ENCODE peak calls at places on chromosomes 12 and 14, in nine cellular contexts. One of them, this sample, is unnamed.

GRCh38 chr12:94667031-94667540 is 16.7 kb upstream of the TMCC3 start:
- DNase-seq in uterus: no peak
- DNase-seq in left ventricle myocardium inferior: no peak
- DNase-seq in AG10803: no peak
- DNase-seq in tibial artery: no peak
- DNase-seq in fibroblast of mammary gland: no peak
- DNase-seq in coronary artery: no peak
- DNase-seq in fibroblast of lung: no peak
- DNase-seq in heart right ventricle: no peak
- DNase-seq in this sample: no peak

GRCh38 chr12:67909091-67909531 is 80.1 kb upstream of the IFNG-AS1 start:
- DNase-seq in uterus: no peak
- DNase-seq in left ventricle myocardium inferior: no peak
- DNase-seq in AG10803: peak
- DNase-seq in tibial artery: no peak
- DNase-seq in fibroblast of mammary gland: peak
- DNase-seq in coronary artery: no peak
- DNase-seq in fibroblast of lung: peak
- DNase-seq in heart right ventricle: no peak
- DNase-seq in this sample: peak

GRCh38 chr14:77041837-77042557 is 13.5 kb upstream of the IRF2BPL start:
- DNase-seq in uterus: peak
- DNase-seq in left ventricle myocardium inferior: peak
- DNase-seq in AG10803: peak
- DNase-seq in tibial artery: peak
- DNase-seq in fibroblast of mammary gland: peak
- DNase-seq in coronary artery: peak
- DNase-seq in fibroblast of lung: peak
- DNase-seq in heart right ventricle: peak
- DNase-seq in this sample: peak

GRCh38 chr12:109763201-109763841 is 49.7 kb downstream of the FAM222A start:
- DNase-seq in uterus: no peak
- DNase-seq in left ventricle myocardium inferior: no peak
- DNase-seq in AG10803: peak
- DNase-seq in tibial artery: peak
- DNase-seq in fibroblast of mammary gland: peak
- DNase-seq in coronary artery: peak
- DNase-seq in fibroblast of lung: peak
- DNase-seq in heart right ventricle: no peak
- DNase-seq in this sample: peak

GRCh38 chr12:62522984-62523383 is 56.4 kb downstream of the MON2 start:
- DNase-seq in uterus: no peak
- DNase-seq in left ventricle myocardium inferior: no peak
- DNase-seq in AG10803: peak
- DNase-seq in tibial artery: no peak
- DNase-seq in fibroblast of mammary gland: peak
- DNase-seq in coronary artery: no peak
- DNase-seq in fibroblast of lung: no peak
- DNase-seq in heart right ventricle: no peak
- DNase-seq in this sample: peak

GRCh38 chr12:93419388-93420034 is 22.2 kb downstream of the UBE2N start:
- DNase-seq in uterus: no peak
- DNase-seq in left ventricle myocardium inferior: no peak
- DNase-seq in AG10803: peak
- DNase-seq in tibial artery: no peak
- DNase-seq in fibroblast of mammary gland: peak
- DNase-seq in coronary artery: no peak
- DNase-seq in fibroblast of lung: peak
- DNase-seq in heart right ventricle: no peak
- DNase-seq in this sample: peak

GRCh38 chr14:92005019-92005418 is 34.8 kb downstream of the TRIP11 start:
- DNase-seq in uterus: no peak
- DNase-seq in left ventricle myocardium inferior: no peak
- DNase-seq in AG10803: no peak
- DNase-seq in tibial artery: no peak
- DNase-seq in fibroblast of mammary gland: no peak
- DNase-seq in coronary artery: no peak
- DNase-seq in fibroblast of lung: no peak
- DNase-seq in heart right ventricle: no peak
- DNase-seq in this sample: no peak

GRCh38 chr14:105126970-105127307 is 41.6 kb downstream of the JAG2 start:
- DNase-seq in uterus: peak
- DNase-seq in left ventricle myocardium inferior: no peak
- DNase-seq in AG10803: no peak
- DNase-seq in tibial artery: peak
- DNase-seq in fibroblast of mammary gland: no peak
- DNase-seq in coronary artery: peak
- DNase-seq in fibroblast of lung: no peak
- DNase-seq in heart right ventricle: no peak
- DNase-seq in this sample: no peak

GRCh38 chr12:14886271-14886670 is 617 bp upstream of the MGP start:
- DNase-seq in uterus: no peak
- DNase-seq in left ventricle myocardium inferior: no peak
- DNase-seq in AG10803: no peak
- DNase-seq in tibial artery: no peak
- DNase-seq in fibroblast of mammary gland: no peak
- DNase-seq in coronary artery: no peak
- DNase-seq in fibroblast of lung: no peak
- DNase-seq in heart right ventricle: no peak
- DNase-seq in this sample: no peak

GRCh38 chr12:4849024-4849594 is 60.6 kb upstream of the KCNA1 start:
- DNase-seq in uterus: no peak
- DNase-seq in left ventricle myocardium inferior: no peak
- DNase-seq in AG10803: peak
- DNase-seq in tibial artery: no peak
- DNase-seq in fibroblast of mammary gland: peak
- DNase-seq in coronary artery: no peak
- DNase-seq in fibroblast of lung: peak
- DNase-seq in heart right ventricle: no peak
- DNase-seq in this sample: peak

GRCh38 chr12:17609152-17609551 is 480.8 kb downstream of the RERGL start:
- DNase-seq in uterus: no peak
- DNase-seq in left ventricle myocardium inferior: no peak
- DNase-seq in AG10803: no peak
- DNase-seq in tibial artery: no peak
- DNase-seq in fibroblast of mammary gland: no peak
- DNase-seq in coronary artery: no peak
- DNase-seq in fibroblast of lung: no peak
- DNase-seq in heart right ventricle: no peak
- DNase-seq in this sample: no peak

GRCh38 chr12:104734541-104735075 is 223.5 kb downstream of the SLC41A2 start:
- DNase-seq in uterus: no peak
- DNase-seq in left ventricle myocardium inferior: no peak
- DNase-seq in AG10803: no peak
- DNase-seq in tibial artery: no peak
- DNase-seq in fibroblast of mammary gland: no peak
- DNase-seq in coronary artery: no peak
- DNase-seq in fibroblast of lung: no peak
- DNase-seq in heart right ventricle: no peak
- DNase-seq in this sample: no peak

GRCh38 chr12:4251967-4252366 is 21.6 kb upstream of the CCND2 start:
- DNase-seq in uterus: no peak
- DNase-seq in left ventricle myocardium inferior: no peak
- DNase-seq in AG10803: no peak
- DNase-seq in tibial artery: no peak
- DNase-seq in fibroblast of mammary gland: no peak
- DNase-seq in coronary artery: peak
- DNase-seq in fibroblast of lung: no peak
- DNase-seq in heart right ventricle: no peak
- DNase-seq in this sample: no peak

GRCh38 chr12:4044736-4045432 is 171.7 kb upstream of the PARP11 start:
- DNase-seq in uterus: no peak
- DNase-seq in left ventricle myocardium inferior: no peak
- DNase-seq in AG10803: no peak
- DNase-seq in tibial artery: no peak
- DNase-seq in fibroblast of mammary gland: no peak
- DNase-seq in coronary artery: peak
- DNase-seq in fibroblast of lung: no peak
- DNase-seq in heart right ventricle: peak
- DNase-seq in this sample: no peak

GRCh38 chr12:12491634-12492033 is 71.0 kb downstream of the DUSP16 start:
- DNase-seq in uterus: no peak
- DNase-seq in left ventricle myocardium inferior: no peak
- DNase-seq in AG10803: no peak
- DNase-seq in tibial artery: no peak
- DNase-seq in fibroblast of mammary gland: no peak
- DNase-seq in coronary artery: no peak
- DNase-seq in fibroblast of lung: no peak
- DNase-seq in heart right ventricle: no peak
- DNase-seq in this sample: no peak

GRCh38 chr14:71320734-71321555 is 413.7 kb downstream of the PCNX1 start:
- DNase-seq in uterus: peak
- DNase-seq in left ventricle myocardium inferior: peak
- DNase-seq in AG10803: peak
- DNase-seq in tibial artery: peak
- DNase-seq in fibroblast of mammary gland: peak
- DNase-seq in coronary artery: peak
- DNase-seq in fibroblast of lung: peak
- DNase-seq in heart right ventricle: peak
- DNase-seq in this sample: peak

GRCh38 chr14:96038920-96039632 is at the start of gene C14orf132:
- DNase-seq in uterus: peak
- DNase-seq in left ventricle myocardium inferior: peak
- DNase-seq in AG10803: peak
- DNase-seq in tibial artery: peak
- DNase-seq in fibroblast of mammary gland: peak
- DNase-seq in coronary artery: peak
- DNase-seq in fibroblast of lung: peak
- DNase-seq in heart right ventricle: peak
- DNase-seq in this sample: peak

GRCh38 chr12:88309546-88309945 is 167.4 kb downstream of the TMTC3 start:
- DNase-seq in uterus: no peak
- DNase-seq in left ventricle myocardium inferior: no peak
- DNase-seq in AG10803: peak
- DNase-seq in tibial artery: no peak
- DNase-seq in fibroblast of mammary gland: peak
- DNase-seq in coronary artery: no peak
- DNase-seq in fibroblast of lung: peak
- DNase-seq in heart right ventricle: no peak
- DNase-seq in this sample: peak

GRCh38 chr14:75289840-75290388 is 11.3 kb downstream of the FOS start:
- DNase-seq in uterus: no peak
- DNase-seq in left ventricle myocardium inferior: no peak
- DNase-seq in AG10803: no peak
- DNase-seq in tibial artery: peak
- DNase-seq in fibroblast of mammary gland: no peak
- DNase-seq in coronary artery: peak
- DNase-seq in fibroblast of lung: no peak
- DNase-seq in heart right ventricle: no peak
- DNase-seq in this sample: no peak

GRCh38 chr12:7403466-7403865 is 40.5 kb downstream of the CD163L1 start:
- DNase-seq in uterus: no peak
- DNase-seq in left ventricle myocardium inferior: no peak
- DNase-seq in AG10803: no peak
- DNase-seq in tibial artery: no peak
- DNase-seq in fibroblast of mammary gland: peak
- DNase-seq in coronary artery: no peak
- DNase-seq in fibroblast of lung: no peak
- DNase-seq in heart right ventricle: no peak
- DNase-seq in this sample: no peak

GRCh38 chr14:98931911-98932310 is 340.1 kb downstream of the BCL11B start:
- DNase-seq in uterus: no peak
- DNase-seq in left ventricle myocardium inferior: no peak
- DNase-seq in AG10803: no peak
- DNase-seq in tibial artery: no peak
- DNase-seq in fibroblast of mammary gland: no peak
- DNase-seq in coronary artery: no peak
- DNase-seq in fibroblast of lung: no peak
- DNase-seq in heart right ventricle: no peak
- DNase-seq in this sample: no peak
- H3K4me3 ChIP-seq in uterus: no peak
- H3K4me3 ChIP-seq in left ventricle myocardium inferior: no peak
- H3K4me3 ChIP-seq in AG10803: no peak
- H3K4me3 ChIP-seq in tibial artery: no peak
- H3K4me3 ChIP-seq in fibroblast of mammary gland: no peak
- H3K4me3 ChIP-seq in coronary artery: no peak
- H3K4me3 ChIP-seq in fibroblast of lung: no peak
- H3K4me3 ChIP-seq in heart right ventricle: no peak
- H3K4me3 ChIP-seq in this sample: no peak

DNA sequence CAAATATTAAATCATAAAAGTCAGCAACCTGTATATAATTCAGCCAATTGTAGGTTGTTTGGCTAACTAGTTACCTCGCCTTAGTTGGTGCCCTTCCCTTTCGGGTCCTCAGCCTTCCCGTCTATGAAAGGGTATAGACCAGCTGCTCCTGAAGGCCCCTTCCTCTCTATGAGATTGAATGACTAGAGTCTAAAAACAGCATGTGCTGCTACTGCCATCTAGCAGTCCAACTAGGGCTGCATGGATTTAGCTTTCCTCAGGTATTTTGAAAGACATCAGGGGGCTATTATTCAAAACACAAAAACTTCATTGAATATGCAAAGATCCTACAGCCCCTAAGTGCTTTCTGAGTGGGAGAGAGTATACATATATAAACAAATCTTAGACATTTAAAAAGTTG is 37.0 kb upstream of the TMEM263 start:
- DNase-seq in uterus: no peak
- DNase-seq in left ventricle myocardium inferior: no peak
- DNase-seq in AG10803: no peak
- DNase-seq in tibial artery: no peak
- DNase-seq in fibroblast of mammary gland: peak
- DNase-seq in coronary artery: no peak
- DNase-seq in fibroblast of lung: peak
- DNase-seq in heart right ventricle: no peak
- DNase-seq in this sample: peak
- TF ChIP-seq CTCF in uterus: no peak
- TF ChIP-seq CTCF in left ventricle myocardium inferior: peak
- TF ChIP-seq CTCF in AG10803: peak
- TF ChIP-seq CTCF in tibial artery: no peak
- TF ChIP-seq CTCF in fibroblast of mammary gland: peak
- TF ChIP-seq CTCF in coronary artery: no peak
- TF ChIP-seq CTCF in fibroblast of lung: peak
- TF ChIP-seq CTCF in heart right ventricle: no peak
- TF ChIP-seq CTCF in this sample: peak

DNA sequence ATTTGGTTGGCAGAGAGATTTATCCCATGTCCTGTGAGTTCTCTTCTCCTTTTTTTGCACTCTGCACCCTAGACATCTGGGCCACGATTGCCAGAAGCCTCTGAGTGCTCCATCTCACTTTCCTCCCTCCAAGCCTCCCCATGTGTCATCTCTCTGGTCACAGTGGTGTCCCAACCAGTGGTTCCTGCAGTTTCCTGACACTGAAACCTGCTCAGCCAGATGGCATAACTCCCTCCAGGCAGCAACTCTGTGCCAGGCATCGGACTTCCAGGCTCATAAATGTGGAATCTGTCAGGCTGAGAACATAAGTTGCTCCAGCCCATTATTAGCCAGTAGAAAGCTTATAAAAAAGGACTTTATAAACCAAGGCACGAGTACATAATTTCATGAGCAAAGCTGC is 194.2 kb downstream of the DACT1 start:
- DNase-seq in uterus: no peak
- DNase-seq in left ventricle myocardium inferior: no peak
- DNase-seq in AG10803: peak
- DNase-seq in tibial artery: no peak
- DNase-seq in fibroblast of mammary gland: no peak
- DNase-seq in coronary artery: no peak
- DNase-seq in fibroblast of lung: no peak
- DNase-seq in heart right ventricle: no peak
- DNase-seq in this sample: no peak
- H3K4me3 ChIP-seq in uterus: no peak
- H3K4me3 ChIP-seq in left ventricle myocardium inferior: no peak
- H3K4me3 ChIP-seq in AG10803: no peak
- H3K4me3 ChIP-seq in tibial artery: no peak
- H3K4me3 ChIP-seq in fibroblast of mammary gland: no peak
- H3K4me3 ChIP-seq in coronary artery: no peak
- H3K4me3 ChIP-seq in fibroblast of lung: no peak
- H3K4me3 ChIP-seq in heart right ventricle: no peak
- H3K4me3 ChIP-seq in this sample: no peak

GRCh38 chr12:66859751-66860440 is 181.0 kb upstream of the GRIP1 start:
- DNase-seq in uterus: no peak
- DNase-seq in left ventricle myocardium inferior: no peak
- DNase-seq in AG10803: no peak
- DNase-seq in tibial artery: no peak
- DNase-seq in fibroblast of mammary gland: no peak
- DNase-seq in coronary artery: no peak
- DNase-seq in fibroblast of lung: no peak
- DNase-seq in heart right ventricle: no peak
- DNase-seq in this sample: no peak
- TF ChIP-seq CTCF in uterus: no peak
- TF ChIP-seq CTCF in left ventricle myocardium inferior: no peak
- TF ChIP-seq CTCF in AG10803: no peak
- TF ChIP-seq CTCF in tibial artery: no peak
- TF ChIP-seq CTCF in fibroblast of mammary gland: no peak
- TF ChIP-seq CTCF in coronary artery: no peak
- TF ChIP-seq CTCF in fibroblast of lung: no peak
- TF ChIP-seq CTCF in heart right ventricle: no peak
- TF ChIP-seq CTCF in this sample: no peak

This sample was measured in fibroblast of the aortic adventitia.